ENCODE peak calls at places on chromosomes 12 and 14, in five cellular contexts. P is effector memory CD8-positive, alpha-beta T cell; E is neural crest cell; S is WTC11; D is AG20443. J is an unnamed sample.

GRCh38 chr12:124007356-124007755 is 34.3 kb downstream of the ZNF664 start:
- DNase-seq in P (no peak), E (no peak), S (no peak), D (no peak), J (no peak)

GRCh38 chr12:7005288-7005687 is 13.0 kb downstream of the LPCAT3 start:
- DNase-seq in P (no peak), E (no peak), S (no peak), D (no peak), J (no peak)

GRCh38 chr12:56151672-56152131 is 685 bp upstream of the MYL6B start:
- DNase-seq in P (peak), E (no peak), S (peak), D (peak), J (peak)

GRCh38 chr12:89960607-89961394 is 252.2 kb upstream of the ATP2B1 start:
- DNase-seq in P (no peak), E (no peak), S (no peak), D (no peak), J (no peak)

GRCh38 chr12:58781609-58782008 is 138.7 kb downstream of the LRIG3 start:
- DNase-seq in P (no peak), E (no peak), S (no peak), D (no peak), J (no peak)

GRCh38 chr12:110543252-110543959 is 39.7 kb downstream of the PPTC7 start:
- DNase-seq in P (no peak), E (no peak), S (no peak), D (no peak), J (no peak)

GRCh38 chr12:62426095-62426488 is 40.5 kb upstream of the MON2 start:
- DNase-seq in P (no peak), E (no peak), S (no peak), D (no peak), J (no peak)

GRCh38 chr12:31288381-31288780 is 37.6 kb downstream of the SINHCAF start:
- DNase-seq in P (no peak), E (no peak), S (peak), D (no peak), J (no peak)

GRCh38 chr14:93281937-93282336 is 50.9 kb downstream of the BTBD7 start:
- DNase-seq in P (no peak), E (no peak), S (no peak), D (no peak), J (no peak)

GRCh38 chr14:36646664-36647416 is 14.8 kb upstream of the PAX9 start:
- DNase-seq in P (no peak), E (no peak), S (peak), D (peak), J (peak)